ENCODE peak calls at places on chromosomes 12 and 14, in four cellular contexts. U is trophoblast cell, E is H1, R is IMR-90. H is an unnamed sample.
A peak's percentile ranks its signal among the peaks of the same experiment; 100 is the strongest.

GRCh38 chr14:34465069-34465859 is 3.2 kb upstream of the SPTSSA start:
- DNase-seq in U (no peak), R (peak; percentile 33), E (no peak), H (peak; percentile 55)

GRCh38 chr14:101224356-101225115 is 321.0 kb upstream of the RTL1 start:
- DNase-seq in E (no peak), U (no peak), R (no peak), H (no peak)

GRCh38 chr12:22691319-22691718 is 66.3 kb downstream of the ETNK1 start:
- DNase-seq in E (no peak), U (no peak), R (no peak), H (no peak)

GRCh38 chr12:123908884-123909807 is 63.5 kb downstream of the CCDC92 start:
- DNase-seq in E (no peak), U (no peak), R (no peak), H (no peak)

GRCh38 chr12:46473634-46474201 is 101.1 kb upstream of the SLC38A2 start:
- DNase-seq in U (peak; percentile 89), E (no peak), R (peak; percentile 94), H (peak; percentile 56)

GRCh38 chr12:28941248-28941647 is 207.8 kb upstream of the FAR2 start:
- DNase-seq in E (no peak), R (peak; percentile 30), U (peak; percentile 61), H (no peak)

GRCh38 chr12:106046301-106046846 is 92.4 kb downstream of the NUAK1 start:
- DNase-seq in U (no peak), R (no peak), E (no peak), H (no peak)

GRCh38 chr12:132689227-132689626 is 1.8 kb downstream of the PXMP2 start:
- DNase-seq in R (no peak), E (no peak), U (peak; percentile 2), H (no peak)

GRCh38 chr14:56903304-56904021 is 93.2 kb upstream of the OTX2 start:
- DNase-seq in R (no peak), U (no peak), E (no peak), H (no peak)

GRCh38 chr12:80580254-80580653 is 127.2 kb upstream of the MYF6 start:
- DNase-seq in R (peak; percentile 97), U (peak; percentile 83), E (no peak), H (no peak)

GRCh38 chr12:122867701-122868461 is 28.0 kb downstream of the VPS37B start:
- DNase-seq in U (peak; percentile 48), R (no peak), E (no peak), H (peak; percentile 80)

GRCh38 chr12:76236640-76237039 is 111.6 kb downstream of the BBS10 start:
- DNase-seq in U (peak; percentile 29), E (no peak), R (peak; percentile 54), H (no peak)

GRCh38 chr12:27967551-27968054 is 4.9 kb downstream of the PTHLH start:
- DNase-seq in R (peak; percentile 29), U (no peak), E (no peak), H (no peak)

GRCh38 chr14:69580009-69580577 is 5.4 kb upstream of the CCDC177 start:
- DNase-seq in E (no peak), R (peak; percentile 96), U (peak; percentile 7), H (peak; percentile 91)

GRCh38 chr12:4225571-4225970 is 48.0 kb upstream of the CCND2 start:
- DNase-seq in R (no peak), E (no peak), U (no peak), H (no peak)

GRCh38 chr14:50333010-50333409 is 20.9 kb downstream of the DMAC2L start:
- DNase-seq in E (no peak), U (peak; percentile 95), R (peak; percentile 86), H (peak; percentile 74)

GRCh38 chr12:51118706-51119105 is 35.3 kb upstream of the CSRNP2 start:
- DNase-seq in R (peak; percentile 84), E (no peak), U (peak; percentile 86), H (peak; percentile 87)
- H3K27ac ChIP-seq in R (no peak overlapping the region), E (no peak overlapping the region), U (no peak overlapping the region), H (no peak overlapping the region)

GRCh38 chr14:105012171-105012985 is 8.5 kb downstream of the CDCA4 start:
- DNase-seq in R (no peak), U (no peak), E (no peak), H (no peak)
- H3K18ac ChIP-seq in R (no peak overlapping the region), U (no peak overlapping the region), E (no peak overlapping the region), H (no peak overlapping the region)

GRCh38 chr12:52006726-52007157 is at the start of gene TAMALIN:
- DNase-seq in R (peak; percentile 53), U (peak; percentile 37), E (no peak), H (peak; percentile 57)
- H3K27ac ChIP-seq in R (peak within 1 kb of the TSS; percentile 30), U (no peak within 1 kb of the TSS), E (no peak within 1 kb of the TSS), H (no peak within 1 kb of the TSS)

GRCh38 chr12:113232787-113233585 is 11.7 kb downstream of the TPCN1 start:
- DNase-seq in R (no peak), U (peak; percentile 30), E (no peak), H (peak; percentile 96)
- H3K18ac ChIP-seq in R (no peak overlapping the region), U (peak overlapping the region; percentile 86), E (peak overlapping the region; percentile 89), H (no peak overlapping the region)

DNA sequence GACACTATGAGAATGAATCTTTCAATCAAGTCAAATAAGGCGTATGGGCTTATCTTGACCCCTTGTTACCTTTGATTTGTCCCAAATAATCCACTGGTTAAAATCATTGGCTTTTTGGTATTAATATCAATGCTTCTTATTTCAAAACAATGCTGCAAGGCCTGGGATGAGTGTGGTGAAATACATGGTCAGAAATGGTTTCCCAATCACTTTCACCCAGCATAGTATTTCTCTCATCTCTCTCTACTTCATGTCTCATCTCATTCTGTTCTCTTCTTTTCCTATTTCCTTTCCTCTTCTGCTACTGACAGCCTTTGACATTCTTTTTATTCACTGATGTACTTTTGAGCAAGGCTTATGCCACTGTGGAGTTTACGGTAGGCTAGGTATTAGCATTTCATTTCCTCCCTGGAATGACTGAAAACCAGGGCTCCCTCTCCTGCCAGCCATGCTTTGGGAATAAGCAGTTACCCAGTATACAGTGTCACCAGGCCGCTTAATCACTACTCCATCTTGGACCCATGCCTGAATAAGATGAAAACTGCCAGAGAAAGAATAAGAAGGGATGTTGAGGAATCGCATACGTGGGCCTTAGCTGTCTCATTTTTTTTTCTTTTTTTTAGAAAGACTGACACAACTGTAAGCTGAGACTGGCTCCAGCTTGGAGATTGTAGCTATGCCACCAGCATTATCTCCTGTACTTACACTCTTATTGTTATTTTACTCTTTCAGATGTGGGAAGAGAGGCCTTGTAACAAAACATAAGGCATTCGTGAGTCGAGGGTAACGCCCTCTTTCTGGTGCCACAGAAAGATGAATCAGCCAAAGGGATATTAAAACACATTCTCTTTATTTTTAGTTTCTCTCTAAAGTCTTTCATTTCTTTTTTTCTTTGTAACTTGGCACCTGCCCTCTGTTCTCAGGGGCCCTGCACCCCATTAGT is 53.5 kb downstream of the IGF1 start:
- DNase-seq in R (peak; percentile 51), U (no peak), E (no peak), H (no peak)
- H3K27ac ChIP-seq in R (peak overlapping the region; percentile 81), U (no peak overlapping the region), E (no peak overlapping the region), H (no peak overlapping the region)

GRCh38 chr12:6769003-6769389 is 2.8 kb downstream of the PTMS start:
- DNase-seq in U (peak; percentile 18), E (no peak), R (peak; percentile 29), H (peak; percentile 82)

GRCh38 chr12:6767592-6768384 is 1.6 kb downstream of the PTMS start:
- DNase-seq in R (peak; percentile 33), U (peak; percentile 9), E (no peak), H (no peak)

GRCh38 chr12:6769681-6770080 is 2.6 kb upstream of the LAG3 start:
- DNase-seq in U (no peak), E (no peak), R (no peak), H (no peak)

GRCh38 chr12:6767301-6767591 is 1.1 kb downstream of the PTMS start:
- DNase-seq in R (no peak), U (no peak), E (no peak), H (no peak)

DNA sequence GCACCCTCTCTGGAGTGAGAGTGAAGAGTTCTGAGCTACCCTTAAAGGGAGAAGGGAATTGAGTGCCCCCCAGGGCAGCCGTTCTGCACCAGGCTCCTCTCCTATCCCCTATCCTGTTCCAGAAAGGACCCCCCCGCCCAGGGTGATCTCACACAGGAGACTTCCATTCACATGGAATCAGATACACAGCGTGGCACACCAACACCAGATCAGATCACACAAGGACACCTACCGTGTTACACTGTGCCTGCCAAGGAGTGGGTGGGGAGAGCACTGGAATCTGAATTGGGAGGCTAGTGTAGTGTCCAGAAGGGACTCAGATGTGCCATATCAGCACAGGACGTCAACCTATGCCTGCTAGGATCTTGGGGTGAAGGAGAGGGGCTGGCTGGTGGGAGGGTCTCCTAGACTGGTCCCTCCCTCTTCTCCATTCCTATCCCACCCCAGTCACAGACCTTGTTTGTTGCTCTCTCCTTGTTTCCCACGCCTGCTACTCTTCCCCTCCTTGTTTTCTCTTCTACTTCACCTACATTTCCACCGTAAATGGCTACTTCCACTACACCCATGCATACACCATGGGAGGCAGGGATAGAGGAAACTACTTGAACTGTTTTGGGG is 2.3 kb downstream of the PTMS start:
- DNase-seq in E (no peak), U (no peak), R (peak; percentile 33), H (no peak)
- H3K18ac ChIP-seq in E (peak overlapping the region; percentile 75), U (peak overlapping the region; percentile 22), R (no peak overlapping the region), H (no peak overlapping the region)

GRCh38 chr12:13817131-13817530 is 164.3 kb downstream of the GRIN2B start:
- DNase-seq in U (peak; percentile 9), R (no peak), E (no peak), H (no peak)

GRCh38 chr12:13811061-13811460 is 170.3 kb downstream of the GRIN2B start:
- DNase-seq in E (no peak), R (no peak), U (peak; percentile 2), H (peak; percentile 37)

DNA sequence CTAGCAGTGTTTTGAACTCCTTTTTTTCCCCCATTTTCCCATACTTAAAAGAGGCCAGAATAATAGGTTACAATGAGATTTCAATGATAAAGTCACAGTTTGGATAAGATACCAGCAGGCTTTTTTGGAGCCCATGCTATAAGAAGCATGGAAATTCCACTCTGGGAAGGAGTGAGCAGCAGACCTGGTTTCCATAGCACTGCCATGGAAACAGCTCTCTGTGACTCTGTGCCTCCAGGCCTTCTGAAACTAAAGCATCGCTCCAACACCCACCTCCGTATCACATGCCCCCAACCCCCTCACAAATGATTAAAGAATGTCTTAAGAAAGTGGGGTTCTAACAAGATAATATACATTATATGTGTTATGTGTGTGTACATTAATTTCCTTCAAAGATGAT is 165.0 kb downstream of the GRIN2B start:
- DNase-seq in E (no peak), R (no peak), U (peak; percentile 83), H (peak; percentile 76)
- H3K27ac ChIP-seq in E (no peak overlapping the region), R (no peak overlapping the region), U (no peak overlapping the region), H (no peak overlapping the region)

DNA sequence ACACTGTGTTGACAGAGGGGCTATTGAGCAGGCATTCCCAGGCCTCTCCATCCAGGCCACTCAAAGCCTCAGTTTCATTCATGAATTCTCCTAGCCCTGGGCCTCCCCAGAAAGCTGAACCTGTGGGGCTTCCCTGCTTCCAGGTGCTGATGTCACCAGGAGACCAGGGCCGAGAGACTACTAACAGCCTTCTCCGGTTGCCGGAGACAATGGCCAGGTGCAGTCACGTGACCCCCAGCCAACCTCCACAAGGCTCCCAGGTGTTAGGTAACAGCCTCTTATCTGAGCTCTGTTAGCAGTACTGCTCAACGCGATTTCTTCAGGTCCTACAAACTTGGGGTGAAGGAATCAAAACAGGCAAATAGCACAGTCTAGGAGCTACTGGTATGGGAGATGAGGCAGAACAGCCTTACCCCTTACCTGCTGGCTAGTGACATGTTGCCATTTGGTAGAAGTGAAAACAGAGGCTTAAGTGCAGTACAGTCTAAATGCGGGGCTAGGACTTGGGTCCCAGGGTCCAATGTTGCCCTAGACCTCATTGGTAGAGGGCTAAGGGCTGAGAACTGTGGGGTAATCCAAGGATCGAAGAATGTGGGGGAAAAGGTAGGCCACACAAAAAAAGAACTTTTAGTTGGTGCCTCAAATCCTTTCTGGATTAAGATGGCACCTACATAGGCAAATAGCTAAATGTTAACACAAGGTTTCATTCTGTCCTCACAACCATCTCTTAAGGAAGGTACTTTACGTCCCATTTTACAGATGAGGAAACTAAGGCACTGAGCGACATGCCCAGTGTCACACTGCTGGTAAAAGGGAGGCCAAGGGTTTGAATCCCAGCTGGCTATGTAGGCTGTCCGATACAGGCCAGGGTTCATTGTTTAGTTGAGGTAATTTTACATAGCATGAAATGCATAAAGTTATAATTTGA is 3.8 kb downstream of the CCDC88C start:
- DNase-seq in U (peak; percentile 18), E (peak; percentile 78), R (no peak), H (peak; percentile 95)
- H3K18ac ChIP-seq in U (no peak overlapping the region), E (peak overlapping the region; percentile 66), R (no peak overlapping the region), H (no peak overlapping the region)

H was measured in mesendoderm.